ENCODE peak calls at places on chromosomes 7 and 10, in six cellular contexts. O is trophoblast cell, F is cardiac fibroblast, A is thoracic aorta, D is A549, M is AG04450. S is an unnamed sample.

GRCh38 chr7:131608112-131608498 is 51.7 kb upstream of the PODXL start:
- DNase-seq in D (no peak), M (no peak), O (no peak), A (no peak), F (no peak), S (no peak)

GRCh38 chr7:151392002-151392401 is 17.8 kb downstream of the WDR86 start:
- DNase-seq in M (no peak), D (no peak), A (no peak), O (no peak), F (no peak), S (no peak)

GRCh38 chr10:122122493-122122892 is 133.5 kb downstream of the TACC2 start:
- DNase-seq in F (peak; percentile 42), A (no peak), D (no peak), M (no peak), O (no peak), S (no peak)

GRCh38 chr7:41886906-41887311 is 184.0 kb upstream of the INHBA start:
- DNase-seq in D (no peak), A (peak; percentile 11), M (peak; percentile 88), F (peak; percentile 95), O (no peak), S (peak; percentile 87)

GRCh38 chr7:143456992-143457793 is 13.9 kb downstream of the TAS2R60 start:
- DNase-seq in M (no peak), O (no peak), F (no peak), D (no peak), A (no peak), S (no peak)

GRCh38 chr10:76459016-76459415 is 1027.6 kb downstream of the LRMDA start:
- DNase-seq in F (no peak), M (no peak), D (no peak), O (no peak), A (no peak), S (no peak)

GRCh38 chr10:78139336-78139735 is 105.7 kb downstream of the RPS24 start:
- DNase-seq in D (no peak), M (no peak), F (no peak), A (no peak), O (no peak), S (no peak)

GRCh38 chr10:58704226-58705200 is 191.8 kb downstream of the BICC1 start:
- DNase-seq in D (no peak), F (peak; percentile 63), M (no peak), O (no peak), A (no peak), S (no peak)

GRCh38 chr10:28400678-28401077 is 97.8 kb upstream of the MPP7 start:
- DNase-seq in M (no peak), F (no peak), A (no peak), O (no peak), D (no peak), S (no peak)

GRCh38 chr10:78739411-78740053 is 329.2 kb upstream of the ZMIZ1 start:
- DNase-seq in F (no peak), A (no peak), O (no peak), D (no peak), M (no peak), S (no peak)

GRCh38 chr7:20539201-20539600 is 76.3 kb upstream of the ABCB5 start:
- DNase-seq in F (no peak), D (peak; percentile 52), A (no peak), M (no peak), O (peak; percentile 2), S (no peak)

GRCh38 chr7:67713651-67714050 is 717.0 kb downstream of the TYW1 start:
- DNase-seq in D (no peak), M (no peak), F (no peak), O (no peak), A (no peak), S (no peak)

GRCh38 chr10:81708946-81709345 is 166.0 kb upstream of the NRG3 start:
- DNase-seq in O (no peak), M (no peak), D (no peak), A (no peak), F (no peak), S (no peak)

GRCh38 chr10:75508814-75509306 is 77.4 kb downstream of the LRMDA start:
- DNase-seq in D (no peak), A (no peak), O (no peak), F (peak; percentile 47), M (no peak), S (no peak)

GRCh38 chr10:122498521-122498920 is 37.2 kb downstream of the HTRA1 start:
- DNase-seq in O (no peak), M (no peak), A (no peak), D (no peak), F (no peak), S (no peak)

GRCh38 chr10:95264227-95265051 is 26.4 kb downstream of the PDLIM1 start:
- DNase-seq in M (no peak), D (no peak), A (no peak), O (peak; percentile 95), F (no peak), S (no peak)

GRCh38 chr10:79947787-79948424 is 999 bp downstream of the SFTPD start:
- DNase-seq in F (no peak), M (no peak), O (no peak), D (no peak), A (no peak), S (no peak)

GRCh38 chr10:81042647-81043046 is 504.9 kb downstream of the SH2D4B start:
- DNase-seq in O (no peak), F (no peak), A (no peak), D (no peak), M (no peak), S (no peak)

GRCh38 chr10:81874878-81875679 is at the start of gene NRG3:
- DNase-seq in O (no peak), M (no peak), F (no peak), D (no peak), A (no peak), S (no peak)

GRCh38 chr7:103856929-103857328 is 132.5 kb downstream of the RELN start:
- DNase-seq in D (no peak), O (no peak), M (no peak), A (no peak), F (no peak), S (no peak)

GRCh38 chr10:12834721-12835120 is 166.8 kb downstream of the CCDC3 start:
- DNase-seq in M (no peak), O (no peak), F (no peak), D (no peak), A (no peak), S (no peak)

GRCh38 chr10:113004219-113004618 is 54.2 kb downstream of the TCF7L2 start:
- DNase-seq in M (no peak), O (no peak), D (no peak), F (no peak), A (no peak), S (no peak)

GRCh38 chr7:41134242-41134872 is 568.5 kb downstream of the INHBA start:
- DNase-seq in A (no peak), F (peak; percentile 10), D (no peak), O (peak; percentile 5), M (no peak), S (no peak)

GRCh38 chr7:101170617-101171441 is 5.5 kb upstream of the VGF start:
- DNase-seq in D (no peak), M (no peak), O (no peak), F (no peak), A (no peak), S (no peak)

GRCh38 chr7:101172854-101173751 is 7.0 kb downstream of the NAT16 start:
- DNase-seq in O (no peak), M (peak; percentile 68), F (peak; percentile 72), A (no peak), D (peak; percentile 69), S (peak; percentile 53)

GRCh38 chr7:101173752-101174244 is 6.3 kb downstream of the NAT16 start:
- DNase-seq in A (no peak), M (no peak), O (no peak), F (peak; percentile 40), D (peak; percentile 81), S (peak; percentile 50)

GRCh38 chr7:101171442-101171837 is 6.1 kb upstream of the VGF start:
- DNase-seq in F (no peak), O (no peak), M (no peak), A (no peak), D (no peak), S (no peak)

DNA sequence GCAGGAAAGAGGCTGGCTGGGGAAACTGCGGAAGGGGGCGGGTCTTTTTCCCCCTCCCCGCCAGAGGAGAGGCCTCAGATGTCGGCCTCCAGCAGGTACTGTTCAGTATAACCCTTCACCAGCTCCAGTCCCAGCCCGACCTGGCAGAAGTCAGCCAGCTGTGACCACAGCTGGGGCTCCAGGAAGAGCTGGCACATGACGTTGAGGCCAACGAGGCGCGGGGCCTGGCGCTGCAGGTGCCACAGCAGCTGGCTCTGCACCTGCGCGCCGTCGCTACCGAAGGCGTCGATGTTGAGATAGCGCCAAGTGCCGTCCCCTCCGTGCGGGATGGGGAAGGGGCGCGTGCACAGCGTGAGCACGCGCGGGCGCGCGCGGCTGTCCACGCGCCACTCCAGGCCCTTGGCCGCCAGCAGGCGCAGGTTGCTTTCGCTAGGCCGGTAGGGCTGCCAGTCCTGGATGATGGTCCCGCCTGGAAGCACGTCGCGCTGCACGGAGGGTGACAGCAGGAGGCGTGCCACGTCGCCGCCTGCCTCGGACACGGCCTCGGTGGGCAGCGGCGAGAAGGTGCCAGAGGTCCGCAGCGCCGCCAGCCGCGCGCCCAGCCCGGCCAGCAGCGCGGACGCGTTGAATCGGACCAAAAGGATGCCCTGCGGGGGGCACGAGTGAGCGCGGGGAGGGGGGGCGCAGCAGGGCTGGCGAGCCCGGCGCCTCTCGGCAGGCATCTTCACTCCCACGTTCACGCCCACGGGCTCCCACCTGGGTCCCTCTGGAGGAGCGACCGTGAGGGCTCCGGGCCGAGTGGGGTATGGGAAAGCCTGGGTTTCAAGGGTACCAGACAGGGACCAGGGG is 6.9 kb upstream of the VGF start:
- DNase-seq in F (no peak), O (no peak), A (no peak), M (no peak), D (no peak), S (no peak)
- H3K4me3 ChIP-seq in F (no peak overlapping the region), O (no peak overlapping the region), A (no peak overlapping the region), M (peak overlapping the region; percentile 46), D (peak overlapping the region; percentile 33), S (no peak overlapping the region)

DNA sequence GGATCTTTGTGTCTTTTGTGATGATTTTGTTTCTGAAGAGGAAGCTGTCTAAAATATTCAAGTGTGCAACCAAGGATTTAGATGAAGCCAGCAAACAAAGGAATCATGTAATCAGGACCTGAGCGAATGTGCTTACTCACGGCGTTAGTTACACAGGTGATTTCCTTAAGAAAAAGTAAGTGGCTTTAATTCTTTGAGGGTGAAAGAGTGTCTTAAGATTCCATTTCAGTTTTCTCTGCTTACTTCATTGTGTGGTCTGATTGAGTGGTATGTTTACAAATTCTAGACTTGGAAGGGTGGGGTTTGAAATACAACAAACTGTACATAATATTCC is 257.1 kb downstream of the ARHGAP21 start:
- DNase-seq in M (no peak), F (no peak), D (no peak), O (no peak), A (no peak), S (no peak)
- H3K4me3 ChIP-seq in M (peak overlapping the region; percentile 55), F (no peak overlapping the region), D (peak overlapping the region; percentile 46), O (no peak overlapping the region), A (peak overlapping the region; percentile 48), S (peak overlapping the region; percentile 37)

DNA sequence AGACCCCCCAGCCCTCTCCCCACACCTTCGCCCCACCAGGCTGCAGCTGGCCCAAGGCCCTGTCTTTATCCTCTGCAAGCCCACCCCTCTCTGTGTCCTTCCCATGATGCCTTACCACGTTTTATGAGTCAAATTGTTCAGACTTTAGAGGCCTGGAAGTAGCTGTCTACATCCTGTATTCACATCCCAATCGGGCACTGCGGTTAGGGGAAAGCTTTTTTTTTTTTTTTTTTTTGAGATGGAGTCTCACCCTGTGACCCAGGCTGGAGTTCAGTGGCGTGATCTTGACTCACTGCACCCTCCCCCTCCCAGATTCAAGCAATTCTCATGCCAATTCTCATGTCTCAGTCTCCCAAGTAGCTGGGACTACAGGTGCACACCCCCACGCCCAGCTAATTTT is 121.5 kb upstream of the SH2B2 start:
- DNase-seq in A (no peak), O (no peak), D (no peak), F (no peak), M (no peak), S (no peak)
- H3K4me3 ChIP-seq in A (no peak overlapping the region), O (no peak overlapping the region), D (no peak overlapping the region), F (no peak overlapping the region), M (no peak overlapping the region), S (no peak overlapping the region)

GRCh38 chr7:74222851-74223710 is 13.3 kb downstream of the LAT2 start:
- DNase-seq in O (no peak), F (no peak), M (no peak), A (no peak), D (no peak), S (no peak)
- H3K4me3 ChIP-seq in O (no peak overlapping the region), F (no peak overlapping the region), M (no peak overlapping the region), A (no peak overlapping the region), D (no peak overlapping the region), S (no peak overlapping the region)